ENCODE peak calls at places on chromosomes 2 and 18, in nine cellular contexts. G is CD8-positive, alpha-beta T cell; E is HepG2; O is NCI-H2081; I is GM23338; C is RWPE2; T is IMR-90; S is DMS 273 treated with DMSO at 0.1 percent for 48 hours; A is EL. Y is an unnamed sample.

GRCh38 chr2:120104002-120104467 is 91.2 kb downstream of the EPB41L5 start:
- DNase-seq in G (no peak), E (no peak), O (no peak), I (no peak), C (peak; percentile 69), T (peak; percentile 99), S (no peak), A (peak; percentile 93), Y (no peak)

GRCh38 chr2:174063492-174064092 is 98.4 kb upstream of the SP3 start:
- DNase-seq in G (no peak), E (no peak), O (no peak), I (no peak), C (no peak), T (no peak), S (no peak), A (no peak), Y (no peak)

GRCh38 chr2:39994151-39994550 is 215.1 kb upstream of the THUMPD2 start:
- DNase-seq in G (no peak), E (no peak), O (no peak), I (no peak), C (no peak), T (peak; percentile 92), S (no peak), A (peak; percentile 75), Y (no peak)

GRCh38 chr2:53600835-53601234 is 166.8 kb upstream of the CHAC2 start:
- DNase-seq in G (no peak), E (no peak), O (peak; percentile 21), I (no peak), C (no peak), T (no peak), S (peak; percentile 16), A (peak; percentile 45), Y (no peak)

GRCh38 chr2:120322329-120322728 is 23.6 kb upstream of the INHBB start:
- DNase-seq in G (no peak), E (no peak), O (no peak), I (no peak), C (no peak), T (no peak), S (no peak), A (no peak), Y (no peak)

GRCh38 chr2:36359006-36359580 is 3.5 kb downstream of the CRIM1 start:
- DNase-seq in G (no peak), E (no peak), O (no peak), I (no peak), C (no peak), T (peak; percentile 48), S (no peak), A (no peak), Y (no peak)

GRCh38 chr2:112047537-112048235 is 7.4 kb upstream of the TMEM87B start:
- DNase-seq in G (no peak), E (peak; percentile 76), O (no peak), I (no peak), C (no peak), T (no peak), S (no peak), A (no peak), Y (no peak)

GRCh38 chr2:62672601-62673000 is 32.9 kb upstream of the EHBP1 start:
- DNase-seq in G (no peak), E (peak; percentile 83), O (no peak), I (peak; percentile 88), C (no peak), T (peak; percentile 70), S (no peak), A (peak; percentile 92), Y (no peak)

GRCh38 chr18:12904012-12904516 is 20.0 kb upstream of the PTPN2 start:
- DNase-seq in G (no peak), E (no peak), O (no peak), I (no peak), C (no peak), T (no peak), S (no peak), A (no peak), Y (no peak)

GRCh38 chr2:151953467-151953866 is 125.2 kb upstream of the ARL5A start:
- DNase-seq in G (no peak), E (no peak), O (no peak), I (no peak), C (no peak), T (no peak), S (no peak), A (no peak), Y (no peak)

GRCh38 chr18:38525039-38525438 is 959.4 kb upstream of the CELF4 start:
- DNase-seq in G (no peak), E (no peak), O (no peak), I (no peak), C (no peak), T (no peak), S (no peak), A (no peak), Y (no peak)

GRCh38 chr2:177338177-177338721 is 54.3 kb upstream of the AGPS start:
- DNase-seq in G (no peak), E (peak; percentile 41), O (no peak), I (no peak), C (no peak), T (peak; percentile 68), S (no peak), A (peak; percentile 86), Y (no peak)

GRCh38 chr2:122023059-122023879 is 267.8 kb downstream of the TSN start:
- DNase-seq in G (no peak), E (no peak), O (no peak), I (peak; percentile 30), C (no peak), T (no peak), S (no peak), A (no peak), Y (no peak)

GRCh38 chr2:188845692-188846091 is 128.5 kb upstream of the COL3A1 start:
- DNase-seq in G (no peak), E (no peak), O (no peak), I (no peak), C (no peak), T (no peak), S (no peak), A (no peak), Y (no peak)

GRCh38 chr2:85785027-85785822 is 31.4 kb downstream of the ATOH8 start:
- DNase-seq in G (no peak), E (no peak), O (no peak), I (no peak), C (no peak), T (peak; percentile 23), S (no peak), A (peak; percentile 56), Y (no peak)

GRCh38 chr2:202822411-202822810 is 49.2 kb downstream of the ICA1L start:
- DNase-seq in G (no peak), E (no peak), O (no peak), I (no peak), C (no peak), T (peak; percentile 46), S (peak; percentile 33), A (no peak), Y (no peak)

GRCh38 chr2:102473020-102473419 is at the start of gene SLC9A4:
- DNase-seq in G (peak; percentile 27), E (peak; percentile 52), O (peak; percentile 6), I (peak; percentile 81), C (no peak), T (peak; percentile 36), S (no peak), A (peak; percentile 35), Y (peak; percentile 31)

GRCh38 chr18:21598726-21599584 is 1.5 kb downstream of the ESCO1 start:
- DNase-seq in G (no peak), E (peak; percentile 71), O (peak; percentile 16), I (no peak), C (no peak), T (no peak), S (no peak), A (no peak), Y (no peak)

GRCh38 chr2:177595126-177595525 is 202.6 kb downstream of the AGPS start:
- DNase-seq in G (no peak), E (no peak), O (no peak), I (no peak), C (no peak), T (no peak), S (no peak), A (no peak), Y (no peak)

GRCh38 chr18:79393181-79393598 is 2.5 kb upstream of the NFATC1 start:
- DNase-seq in G (no peak), E (no peak), O (no peak), I (no peak), C (peak; percentile 31), T (no peak), S (no peak), A (peak; percentile 13), Y (no peak)

GRCh38 chr18:21342372-21342771 is 100.3 kb downstream of the GREB1L start:
- DNase-seq in G (no peak), E (no peak), O (no peak), I (peak; percentile 84), C (no peak), T (no peak), S (no peak), A (no peak), Y (no peak)

GRCh38 chr2:43121915-43122314 is 104.5 kb downstream of the ZFP36L2 start:
- DNase-seq in G (no peak), E (no peak), O (no peak), I (no peak), C (peak; percentile 15), T (no peak), S (no peak), A (no peak), Y (no peak)

GRCh38 chr18:57050314-57050949 is 96.5 kb upstream of the BOD1L2 start:
- DNase-seq in G (no peak), E (peak; percentile 4), O (no peak), I (no peak), C (no peak), T (no peak), S (no peak), A (no peak), Y (no peak)

GRCh38 chr2:95349568-95350319 is 52.6 kb downstream of the KCNIP3 start:
- DNase-seq in G (no peak), E (no peak), O (no peak), I (no peak), C (peak; percentile 39), T (no peak), S (no peak), A (no peak), Y (no peak)

GRCh38 chr2:86661333-86661732 is 37.7 kb upstream of the RNF103 start:
- DNase-seq in G (no peak), E (no peak), O (no peak), I (peak; percentile 59), C (no peak), T (no peak), S (no peak), A (no peak), Y (no peak)

GRCh38 chr2:30959653-30960052 is 152.4 kb upstream of the CAPN13 start:
- DNase-seq in G (no peak), E (no peak), O (no peak), I (no peak), C (no peak), T (no peak), S (no peak), A (no peak), Y (no peak)

GRCh38 chr18:70288851-70289328 is at the start of gene SOCS6:
- DNase-seq in G (no peak), E (no peak), O (peak; percentile 44), I (peak; percentile 76), C (no peak), T (peak; percentile 66), S (no peak), A (peak; percentile 73), Y (peak; percentile 80)

GRCh38 chr2:42980764-42981416 is 188.5 kb upstream of the HAAO start:
- DNase-seq in G (no peak), E (no peak), O (no peak), I (no peak), C (no peak), T (no peak), S (no peak), A (no peak), Y (no peak)

GRCh38 chr2:164734196-164734595 is 107.4 kb downstream of the COBLL1 start:
- DNase-seq in G (no peak), E (no peak), O (no peak), I (peak; percentile 12), C (no peak), T (no peak), S (no peak), A (no peak), Y (no peak)

GRCh38 chr2:75560022-75560767 is 544 bp downstream of the EVA1A start:
- DNase-seq in G (no peak), E (no peak), O (no peak), I (peak; percentile 75), C (no peak), T (peak; percentile 38), S (peak; percentile 22), A (peak; percentile 44), Y (no peak)

Y was measured in HL-60.